ENCODE peak calls at places on chromosomes 3 and 15, in six cellular contexts. K, M, V, R, P and H are unnamed samples.

GRCh38 chr3:171974986-171975837 is 64.2 kb upstream of the FNDC3B start:
- DNase-seq in V (no peak), R (no peak), P (no peak), M (no peak), K (no peak), H (no peak)

GRCh38 chr15:70401709-70402108 is 304.0 kb upstream of the TLE3 start:
- DNase-seq in P (no peak), M (no peak), V (no peak), R (no peak), K (no peak), H (peak; percentile 11)

GRCh38 chr3:151008699-151009098 is 36.2 kb upstream of the CLRN1 start:
- DNase-seq in R (no peak), K (no peak), V (no peak), P (no peak), M (peak; percentile 11), H (no peak)

GRCh38 chr15:98077186-98077585 is 116.7 kb downstream of the ARRDC4 start:
- DNase-seq in P (no peak), K (no peak), V (no peak), R (no peak), M (no peak), H (no peak)

GRCh38 chr3:17412950-17413530 is 329.4 kb downstream of the TBC1D5 start:
- DNase-seq in P (no peak), R (no peak), V (no peak), K (no peak), M (peak; percentile 58), H (no peak)

GRCh38 chr15:63013052-63013808 is 29.3 kb upstream of the TPM1 start:
- DNase-seq in M (peak; percentile 73), P (no peak), R (no peak), V (no peak), K (no peak), H (no peak)

GRCh38 chr3:147356909-147357733 is 49.2 kb downstream of the ZIC4 start:
- DNase-seq in V (peak; percentile 69), R (no peak), M (no peak), K (no peak), P (no peak), H (no peak)

GRCh38 chr3:47012342-47013230 is 33.1 kb downstream of the NBEAL2 start:
- DNase-seq in K (no peak), P (no peak), R (peak; percentile 55), M (no peak), V (peak; percentile 28), H (peak; percentile 74)

GRCh38 chr3:31054032-31054431 is 159.6 kb upstream of the GADL1 start:
- DNase-seq in P (no peak), M (peak; percentile 25), V (no peak), R (no peak), K (no peak), H (no peak)

GRCh38 chr3:163785693-163786092 is 1292.6 kb downstream of the SI start:
- DNase-seq in V (peak; percentile 67), M (no peak), P (no peak), R (no peak), K (no peak), H (no peak)

GRCh38 chr3:16550305-16550675 is 36.8 kb upstream of the RFTN1 start:
- DNase-seq in K (no peak), P (no peak), R (no peak), V (peak; percentile 48), M (peak; percentile 37), H (no peak)

GRCh38 chr3:114144909-114145688 is 33.8 kb downstream of the DRD3 start:
- DNase-seq in M (peak; percentile 87), P (no peak), V (no peak), K (no peak), R (no peak), H (no peak)

GRCh38 chr15:67833504-67834248 is 6.2 kb downstream of the RNU6-1 start:
- DNase-seq in P (no peak), K (no peak), M (no peak), V (peak; percentile 81), R (no peak), H (no peak)

GRCh38 chr3:195208183-195208582 is 62.8 kb downstream of the XXYLT1 start:
- DNase-seq in P (no peak), M (no peak), R (peak; percentile 42), K (no peak), V (no peak), H (no peak)

GRCh38 chr3:179438836-179439235 is 12.4 kb downstream of the GNB4 start:
- DNase-seq in R (no peak), M (no peak), P (no peak), V (peak; percentile 41), K (no peak), H (no peak)

GRCh38 chr3:99781761-99782160 is 35.9 kb upstream of the CMSS1 start:
- DNase-seq in P (no peak), R (no peak), V (no peak), M (peak; percentile 25), K (no peak), H (no peak)

GRCh38 chr3:150083653-150084037 is 113.0 kb upstream of the PFN2 start:
- DNase-seq in V (no peak), M (no peak), P (no peak), R (no peak), K (no peak), H (no peak)

GRCh38 chr3:141828487-141829284 is 47.8 kb upstream of the ATP1B3 start:
- DNase-seq in R (no peak), V (peak; percentile 31), K (no peak), M (peak; percentile 79), P (peak; percentile 53), H (peak; percentile 19)

GRCh38 chr15:35545316-35545824 is 595 bp downstream of the DPH6 start:
- DNase-seq in K (no peak), P (peak; percentile 66), V (peak; percentile 42), R (peak; percentile 65), M (peak; percentile 50), H (peak; percentile 21)

GRCh38 chr3:13890377-13891016 is 10.6 kb upstream of the WNT7A start:
- DNase-seq in V (peak; percentile 27), P (no peak), M (peak; percentile 61), K (no peak), R (no peak), H (no peak)

GRCh38 chr15:67839358-67839928 is 402 bp downstream of the RNU6-1 start:
- DNase-seq in V (no peak), M (peak; percentile 66), P (no peak), K (no peak), R (no peak), H (no peak)

GRCh38 chr15:67862771-67863441 is 23.1 kb upstream of the RNU6-1 start:
- DNase-seq in P (no peak), K (no peak), M (no peak), V (no peak), R (no peak), H (no peak)

GRCh38 chr3:137764001-137764433 is at the start of gene SOX14:
- DNase-seq in V (peak; percentile 98), K (no peak), R (peak; percentile 49), P (no peak), M (no peak), H (no peak)

GRCh38 chr3:145219355-145220196 is 941.4 kb downstream of the PLOD2 start:
- DNase-seq in P (no peak), V (no peak), K (no peak), R (no peak), M (no peak), H (no peak)

GRCh38 chr15:43775411-43775965 is 1.3 kb downstream of the ELL3 start:
- DNase-seq in K (no peak), P (peak; percentile 31), V (peak; percentile 76), R (no peak), M (peak; percentile 71), H (no peak)

GRCh38 chr3:46854543-46854942 is 8.7 kb downstream of the MYL3 start:
- DNase-seq in V (no peak), K (no peak), P (peak; percentile 54), R (no peak), M (no peak), H (peak; percentile 1)

GRCh38 chr3:30282052-30282708 is 324.2 kb upstream of the TGFBR2 start:
- DNase-seq in M (peak; percentile 85), K (no peak), P (no peak), R (no peak), V (peak; percentile 38), H (no peak)

GRCh38 chr15:37931868-37932267 is 2.6 kb upstream of the TMCO5A start:
- DNase-seq in R (no peak), P (no peak), V (no peak), M (no peak), K (no peak), H (no peak)

GRCh38 chr3:169850618-169851017 is 19.1 kb downstream of the LRRC31 start:
- DNase-seq in K (no peak), P (no peak), V (no peak), R (no peak), M (no peak), H (no peak)